ENCODE peak calls at places on chromosomes 1 and 21, in ten cellular contexts. Z, T, U, S, W, N, I, R, C and K are unnamed samples.

GRCh38 chr1:163230827-163231226 is 28.1 kb upstream of the RGS5 start:
- DNase-seq in Z (no peak), T (no peak), U (no peak), S (no peak), W (no peak), N (no peak), I (no peak), R (no peak), C (no peak), K (no peak)

GRCh38 chr1:236507022-236507700 is 16.6 kb upstream of the LGALS8 start:
- DNase-seq in Z (no peak), T (no peak), U (no peak), S (no peak), W (peak), N (no peak), I (no peak), R (no peak), C (no peak), K (peak)

GRCh38 chr1:227944066-227944930 is 3.4 kb downstream of the WNT9A start:
- DNase-seq in Z (no peak), T (no peak), U (no peak), S (no peak), W (no peak), N (no peak), I (no peak), R (no peak), C (no peak), K (no peak)

GRCh38 chr1:192747305-192747704 is 61.5 kb upstream of the RGS2 start:
- DNase-seq in Z (no peak), T (no peak), U (no peak), S (no peak), W (peak), N (peak), I (no peak), R (no peak), C (no peak), K (no peak)

GRCh38 chr1:221309711-221310110 is 430.5 kb downstream of the HLX start:
- DNase-seq in Z (no peak), T (no peak), U (no peak), S (no peak), W (no peak), N (no peak), I (no peak), R (no peak), C (no peak), K (no peak)

GRCh38 chr1:16076003-16076870 is 2.8 kb upstream of the FAM131C start:
- DNase-seq in Z (no peak), T (no peak), U (no peak), S (no peak), W (peak), N (peak), I (no peak), R (peak), C (no peak), K (no peak)

GRCh38 chr1:168300626-168301025 is 19.9 kb downstream of the TBX19 start:
- DNase-seq in Z (no peak), T (no peak), U (no peak), S (no peak), W (no peak), N (no peak), I (no peak), R (no peak), C (no peak), K (no peak)

GRCh38 chr1:96306809-96307208 is 414.8 kb upstream of the PTBP2 start:
- DNase-seq in Z (no peak), T (no peak), U (no peak), S (no peak), W (no peak), N (peak), I (no peak), R (no peak), C (no peak), K (no peak)

GRCh38 chr1:212545941-212546638 is 62.5 kb upstream of the ATF3 start:
- DNase-seq in Z (peak), T (no peak), U (no peak), S (no peak), W (no peak), N (no peak), I (no peak), R (no peak), C (no peak), K (no peak)

GRCh38 chr1:54142146-54142900 is 10.5 kb downstream of the CDCP2 start:
- DNase-seq in Z (no peak), T (no peak), U (no peak), S (no peak), W (no peak), N (no peak), I (no peak), R (no peak), C (no peak), K (no peak)

GRCh38 chr1:202105571-202106339 is 17.0 kb upstream of the GPR37L1 start:
- DNase-seq in Z (no peak), T (no peak), U (no peak), S (no peak), W (peak), N (peak), I (no peak), R (peak), C (peak), K (no peak)

GRCh38 chr1:40939320-40940059 is 40.0 kb upstream of the CTPS1 start:
- DNase-seq in Z (peak), T (no peak), U (no peak), S (no peak), W (no peak), N (no peak), I (no peak), R (no peak), C (peak), K (peak)

GRCh38 chr1:116667577-116668105 is at the start of gene IGSF3:
- DNase-seq in Z (no peak), T (peak), U (no peak), S (peak), W (peak), N (peak), I (peak), R (peak), C (peak), K (no peak)

GRCh38 chr1:185733818-185734709 is at the start of gene HMCN1:
- DNase-seq in Z (no peak), T (no peak), U (no peak), S (peak), W (peak), N (peak), I (no peak), R (peak), C (peak), K (peak)

GRCh38 chr1:199123615-199124014 is 484.8 kb downstream of the PTPRC start:
- DNase-seq in Z (peak), T (no peak), U (no peak), S (no peak), W (no peak), N (peak), I (no peak), R (no peak), C (no peak), K (no peak)

GRCh38 chr1:51234721-51235425 is 1.2 kb upstream of the RNF11 start:
- DNase-seq in Z (peak), T (no peak), U (peak), S (peak), W (peak), N (peak), I (peak), R (no peak), C (peak), K (peak)

GRCh38 chr1:184801503-184801902 is 46.8 kb upstream of the EDEM3 start:
- DNase-seq in Z (no peak), T (no peak), U (no peak), S (no peak), W (no peak), N (peak), I (no peak), R (no peak), C (no peak), K (no peak)

GRCh38 chr1:153957744-153958110 is 685 bp downstream of the CRTC2 start:
- DNase-seq in Z (no peak), T (no peak), U (no peak), S (peak), W (no peak), N (peak), I (no peak), R (no peak), C (peak), K (no peak)

GRCh38 chr21:44932366-44933181 is 7.3 kb upstream of the SLX9 start:
- DNase-seq in Z (peak), T (no peak), U (no peak), S (peak), W (peak), N (no peak), I (peak), R (no peak), C (no peak), K (no peak)

GRCh38 chr1:1116701-1117468 is 996 bp upstream of the C1orf159 start:
- DNase-seq in Z (no peak), T (no peak), U (no peak), S (peak), W (peak), N (no peak), I (peak), R (no peak), C (no peak), K (no peak)

GRCh38 chr21:38954450-38955059 is 148.8 kb downstream of the ETS2 start:
- DNase-seq in Z (no peak), T (no peak), U (no peak), S (no peak), W (no peak), N (no peak), I (no peak), R (no peak), C (peak), K (no peak)

GRCh38 chr1:241485554-241485992 is 34.0 kb downstream of the FH start:
- DNase-seq in Z (no peak), T (no peak), U (no peak), S (peak), W (peak), N (peak), I (no peak), R (peak), C (peak), K (peak)

GRCh38 chr1:156053770-156054499 is at the start of gene UBQLN4:
- DNase-seq in Z (peak), T (peak), U (peak), S (peak), W (peak), N (peak), I (peak), R (peak), C (peak), K (peak)

GRCh38 chr1:49016030-49016991 is 239.6 kb upstream of the BEND5 start:
- DNase-seq in Z (no peak), T (no peak), U (no peak), S (no peak), W (no peak), N (peak), I (no peak), R (no peak), C (no peak), K (peak)

GRCh38 chr1:203499643-203500278 is 5.8 kb downstream of the OPTC start:
- DNase-seq in Z (no peak), T (no peak), U (no peak), S (no peak), W (no peak), N (no peak), I (no peak), R (no peak), C (no peak), K (no peak)

GRCh38 chr1:109027841-109028240 is 14.1 kb downstream of the WDR47 start:
- DNase-seq in Z (peak), T (no peak), U (no peak), S (no peak), W (no peak), N (no peak), I (no peak), R (no peak), C (no peak), K (no peak)

GRCh38 chr1:215530401-215530984 is 36.6 kb upstream of the KCTD3 start:
- DNase-seq in Z (peak), T (no peak), U (no peak), S (no peak), W (no peak), N (no peak), I (no peak), R (no peak), C (no peak), K (no peak)

GRCh38 chr1:176469450-176469985 is 6.5 kb downstream of the PAPPA2 start:
- DNase-seq in Z (no peak), T (no peak), U (no peak), S (no peak), W (no peak), N (peak), I (no peak), R (peak), C (no peak), K (no peak)

GRCh38 chr1:230825804-230826160 is 42.5 kb downstream of the C1orf198 start:
- DNase-seq in Z (no peak), T (no peak), U (no peak), S (no peak), W (no peak), N (no peak), I (no peak), R (no peak), C (peak), K (no peak)

GRCh38 chr1:217907504-217907903 is 276.4 kb downstream of the SPATA17 start:
- DNase-seq in Z (no peak), T (no peak), U (no peak), S (no peak), W (peak), N (peak), I (no peak), R (no peak), C (no peak), K (no peak)

GRCh38 chr1:87403047-87403820 is 74.6 kb downstream of the LMO4 start:
- DNase-seq in Z (no peak), T (no peak), U (no peak), S (no peak), W (no peak), N (no peak), I (no peak), R (no peak), C (no peak), K (no peak)

GRCh38 chr1:35568975-35569395 is 4.1 kb upstream of the TFAP2E start:
- DNase-seq in Z (peak), T (no peak), U (no peak), S (peak), W (peak), N (peak), I (peak), R (peak), C (peak), K (peak)

GRCh38 chr1:224733021-224733911 is 117.1 kb downstream of the CNIH3 start:
- DNase-seq in Z (no peak), T (no peak), U (no peak), S (no peak), W (no peak), N (peak), I (no peak), R (peak), C (no peak), K (no peak)

GRCh38 chr1:216054593-216054992 is 368.7 kb downstream of the USH2A start:
- DNase-seq in Z (no peak), T (no peak), U (no peak), S (no peak), W (no peak), N (no peak), I (no peak), R (no peak), C (no peak), K (peak)

GRCh38 chr1:19037659-19038058 is 81.2 kb upstream of the IFFO2 start:
- DNase-seq in Z (no peak), T (no peak), U (no peak), S (no peak), W (no peak), N (no peak), I (no peak), R (no peak), C (no peak), K (no peak)

GRCh38 chr1:207073906-207074820 is 14.5 kb upstream of the C4BPB start:
- DNase-seq in Z (no peak), T (no peak), U (no peak), S (no peak), W (no peak), N (peak), I (no peak), R (no peak), C (no peak), K (no peak)

GRCh38 chr1:116122955-116123757 is 12.0 kb downstream of the MAB21L3 start:
- DNase-seq in Z (no peak), T (no peak), U (no peak), S (no peak), W (no peak), N (peak), I (no peak), R (peak), C (peak), K (no peak)